ENCODE peak calls at places on chromosomes 5 and 9, in seven cellular contexts. P, S, G, C, U, I and Y are unnamed samples.

GRCh38 chr9:89022902-89023301 is 31.6 kb downstream of the S1PR3 start:
- DNase-seq in U (peak), I (no peak), S (no peak), P (peak), G (no peak), C (no peak), Y (no peak)

GRCh38 chr9:138069731-138070456 is 192.3 kb downstream of the CACNA1B start:
- DNase-seq in C (no peak), P (no peak), G (peak), I (no peak), U (peak), S (no peak), Y (no peak)

GRCh38 chr9:111599092-111599947 is at the start of gene PTGR1:
- DNase-seq in I (peak), P (peak), S (peak), G (peak), C (peak), U (peak), Y (peak)

GRCh38 chr5:124867064-124867707 is 120.7 kb upstream of the ZNF608 start:
- DNase-seq in C (no peak), U (no peak), S (no peak), I (no peak), P (peak), G (no peak), Y (no peak)

GRCh38 chr9:130825051-130825651 is 9.9 kb upstream of the ABL1 start:
- DNase-seq in G (no peak), I (peak), C (peak), P (peak), S (no peak), U (peak), Y (no peak)

GRCh38 chr9:72888943-72889342 is 63.9 kb downstream of the ALDH1A1 start:
- DNase-seq in I (no peak), G (no peak), P (no peak), C (no peak), U (no peak), S (no peak), Y (no peak)

GRCh38 chr9:121156263-121156731 is 45.4 kb downstream of the RAB14 start:
- DNase-seq in U (no peak), G (no peak), S (no peak), I (no peak), P (peak), C (peak), Y (peak)

GRCh38 chr9:89435315-89435823 is 62.5 kb downstream of the SEMA4D start:
- DNase-seq in S (peak), G (no peak), P (no peak), I (no peak), C (peak), U (no peak), Y (no peak)

GRCh38 chr5:10610058-10610457 is 46.2 kb downstream of the ANKRD33B start:
- DNase-seq in U (no peak), C (no peak), I (no peak), S (no peak), P (no peak), G (no peak), Y (no peak)

GRCh38 chr9:463455-464125 is 248.9 kb downstream of the DOCK8 start:
- DNase-seq in S (no peak), C (no peak), I (no peak), G (no peak), U (no peak), P (no peak), Y (no peak)

GRCh38 chr9:134139081-134139480 is 3.2 kb downstream of the WDR5 start:
- DNase-seq in P (peak), G (no peak), U (no peak), S (no peak), I (no peak), C (no peak), Y (no peak)

GRCh38 chr5:52915176-52915875 is 73.8 kb upstream of the ITGA2 start:
- DNase-seq in U (peak), S (peak), I (peak), G (no peak), P (peak), C (peak), Y (peak)

GRCh38 chr9:33227013-33227398 is 13.0 kb upstream of the SPINK4 start:
- DNase-seq in C (no peak), I (peak), P (no peak), S (no peak), G (no peak), U (no peak), Y (peak)

GRCh38 chr9:120442280-120442597 is 137.7 kb downstream of the CDK5RAP2 start:
- DNase-seq in C (no peak), I (no peak), U (no peak), G (no peak), S (no peak), P (no peak), Y (no peak)

GRCh38 chr5:179827684-179828083 is 7.0 kb downstream of the SQSTM1 start:
- DNase-seq in C (peak), I (no peak), U (no peak), P (peak), S (no peak), G (no peak), Y (no peak)

GRCh38 chr5:132821791-132822190 is 8.7 kb downstream of the SHROOM1 start:
- DNase-seq in S (no peak), P (peak), C (no peak), I (no peak), U (no peak), G (no peak), Y (no peak)

GRCh38 chr9:114330636-114331035 is 967 bp downstream of the ORM2 start:
- DNase-seq in G (no peak), U (no peak), C (no peak), I (no peak), P (no peak), S (no peak), Y (no peak)

GRCh38 chr5:163252951-163253350 is 184.4 kb upstream of the CCNG1 start:
- DNase-seq in I (no peak), P (no peak), S (no peak), C (no peak), U (no peak), G (no peak), Y (no peak)

GRCh38 chr5:170597876-170598275 is 94.1 kb downstream of the KCNIP1 start:
- DNase-seq in I (peak), P (no peak), C (no peak), S (no peak), U (no peak), G (no peak), Y (no peak)

GRCh38 chr5:19977069-19977468 is 10.9 kb downstream of the CDH18 start:
- DNase-seq in I (no peak), G (no peak), C (no peak), S (no peak), P (no peak), U (no peak), Y (no peak)

GRCh38 chr5:134506054-134507039 is 19.1 kb upstream of the JADE2 start:
- DNase-seq in C (peak), P (no peak), S (peak), G (no peak), U (no peak), I (peak), Y (no peak)

GRCh38 chr5:179698935-179699639 is at the start of gene CANX:
- DNase-seq in C (peak), U (no peak), S (no peak), P (no peak), G (no peak), I (no peak), Y (no peak)

GRCh38 chr5:118249386-118249785 is 739.0 kb downstream of the DTWD2 start:
- DNase-seq in S (no peak), P (no peak), G (no peak), I (no peak), C (no peak), U (no peak), Y (no peak)

GRCh38 chr9:3956081-3956701 is 343.7 kb downstream of the GLIS3 start:
- DNase-seq in C (no peak), U (no peak), I (no peak), G (no peak), S (no peak), P (peak), Y (no peak)

GRCh38 chr5:139210585-139210984 is 12.4 kb upstream of the SIL1 start:
- DNase-seq in C (no peak), S (no peak), I (no peak), P (no peak), G (no peak), U (no peak), Y (no peak)

GRCh38 chr9:128150594-128151342 is 1.5 kb downstream of the LCN2 start:
- DNase-seq in C (no peak), S (peak), G (no peak), I (no peak), U (no peak), P (no peak), Y (no peak)

GRCh38 chr9:76271755-76272154 is 122.5 kb downstream of the RFK start:
- DNase-seq in G (no peak), C (no peak), P (peak), U (no peak), S (no peak), I (no peak), Y (no peak)

GRCh38 chr5:54443264-54443663 is 12.2 kb upstream of the HSPB3 start:
- DNase-seq in S (peak), U (no peak), I (peak), C (peak), G (no peak), P (peak), Y (peak)

GRCh38 chr5:169458269-169458668 is 125.3 kb upstream of the SPDL1 start:
- DNase-seq in I (no peak), P (no peak), C (no peak), U (no peak), S (no peak), G (no peak), Y (no peak)

GRCh38 chr5:159257629-159258283 is 5.3 kb upstream of the UBLCP1 start:
- DNase-seq in S (no peak), G (no peak), I (no peak), C (no peak), P (no peak), U (no peak), Y (no peak)
- TF ChIP-seq CTCF in S (no peak), G (no peak), I (no peak), C (peak), P (no peak), U (no peak), Y (no peak)

DNA sequence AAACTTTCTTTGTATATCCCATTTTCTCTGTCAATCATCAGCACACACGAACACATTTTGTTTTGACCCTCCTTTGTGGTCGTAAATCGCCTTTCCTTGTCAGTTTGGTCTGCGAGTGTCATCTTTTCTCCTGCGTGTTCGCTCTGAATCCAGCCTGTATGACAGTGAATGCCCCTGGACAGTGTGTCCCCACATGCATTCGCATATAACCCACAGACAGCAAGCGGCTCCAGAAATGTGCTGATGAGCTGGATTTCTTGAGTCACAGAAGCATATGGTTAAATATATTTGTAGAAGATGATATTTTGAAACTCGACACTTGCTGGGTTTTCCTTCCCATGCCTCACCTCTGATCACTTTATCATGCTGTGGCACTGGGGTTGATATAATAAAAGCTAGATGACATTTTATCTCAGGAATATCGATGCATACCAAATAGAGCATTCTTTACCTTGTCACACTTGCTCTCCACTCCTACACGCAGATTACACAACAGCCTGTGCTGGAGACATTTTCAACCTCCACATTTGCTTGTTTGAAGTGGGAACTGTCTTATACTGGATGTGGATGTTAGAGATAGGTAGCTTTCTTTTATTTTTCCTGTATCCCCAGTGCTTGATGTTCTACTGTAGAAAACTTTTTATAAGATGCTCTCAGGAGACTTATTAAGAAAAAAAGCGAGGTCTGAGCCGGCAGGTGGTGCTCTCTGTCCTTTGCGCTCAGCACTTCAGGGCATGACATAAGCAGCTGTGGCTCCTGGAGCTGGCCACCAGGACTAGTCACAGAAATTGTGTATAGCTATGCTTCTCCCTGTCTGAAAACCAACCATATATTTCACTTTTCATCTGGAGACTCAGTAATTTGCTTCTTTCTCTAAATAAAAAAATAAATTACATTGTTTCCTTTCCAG is 215.1 kb downstream of the SH3GL2 start:
- DNase-seq in P (no peak), C (no peak), U (no peak), S (peak), G (no peak), I (no peak), Y (no peak)
- TF ChIP-seq CTCF in P (no peak), C (no peak), U (no peak), S (peak), G (no peak), I (no peak), Y (no peak)

GRCh38 chr5:69030663-69031062 is 63.2 kb upstream of the SLC30A5 start:
- DNase-seq in P (peak), S (no peak), I (no peak), U (no peak), G (no peak), C (no peak), Y (no peak)

GRCh38 chr5:69029292-69029691 is 64.5 kb upstream of the SLC30A5 start:
- DNase-seq in I (no peak), U (no peak), C (no peak), P (no peak), S (no peak), G (no peak), Y (peak)

GRCh38 chr5:69033690-69034089 is 60.1 kb upstream of the SLC30A5 start:
- DNase-seq in I (no peak), P (no peak), U (no peak), C (no peak), G (no peak), S (no peak), Y (no peak)

GRCh38 chr5:69035665-69036064 is 58.1 kb upstream of the SLC30A5 start:
- DNase-seq in U (no peak), G (no peak), S (no peak), P (peak), I (no peak), C (peak), Y (no peak)

GRCh38 chr5:69032009-69032408 is 61.8 kb upstream of the SLC30A5 start:
- DNase-seq in I (no peak), U (no peak), P (no peak), G (no peak), C (no peak), S (no peak), Y (no peak)
- TF ChIP-seq CTCF in I (no peak), U (no peak), P (no peak), G (no peak), C (no peak), S (no peak), Y (no peak)

GRCh38 chr9:119280740-119281485 is 88.3 kb downstream of the BRINP1 start:
- DNase-seq in G (no peak), I (no peak), S (no peak), U (no peak), C (no peak), P (no peak), Y (no peak)

GRCh38 chr9:119284587-119285337 is 84.5 kb downstream of the BRINP1 start:
- DNase-seq in S (no peak), C (no peak), I (no peak), U (no peak), P (no peak), G (no peak), Y (no peak)

GRCh38 chr9:119283118-119283794 is 86.0 kb downstream of the BRINP1 start:
- DNase-seq in P (no peak), G (no peak), U (no peak), I (no peak), S (no peak), C (peak), Y (no peak)

GRCh38 chr9:119282476-119283117 is 86.6 kb downstream of the BRINP1 start:
- DNase-seq in C (no peak), P (no peak), I (no peak), U (no peak), S (no peak), G (no peak), Y (no peak)

DNA sequence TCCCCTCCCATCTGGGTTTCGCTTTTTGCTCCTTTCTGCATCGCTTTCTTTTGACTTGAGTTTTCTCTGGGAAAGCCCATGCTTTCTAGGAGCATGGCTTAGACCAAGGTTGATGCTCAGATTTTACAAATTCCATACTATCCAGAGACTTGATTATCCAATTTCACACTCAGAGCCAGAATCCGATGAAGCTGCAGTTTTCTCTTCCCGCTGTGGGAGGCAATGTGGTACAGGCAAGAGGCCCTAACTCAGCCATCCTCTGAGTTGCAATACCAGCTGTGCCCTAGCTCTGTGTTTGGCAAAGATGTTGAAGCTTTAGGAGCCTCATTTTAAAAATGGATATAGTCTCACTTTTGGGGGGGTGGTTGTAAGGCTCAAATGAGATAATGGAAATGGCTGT is 85.1 kb downstream of the BRINP1 start:
- DNase-seq in C (no peak), P (no peak), U (no peak), S (no peak), I (no peak), G (no peak), Y (no peak)
- TF ChIP-seq CTCF in C (no peak), P (no peak), U (no peak), S (no peak), I (no peak), G (no peak), Y (no peak)

DNA sequence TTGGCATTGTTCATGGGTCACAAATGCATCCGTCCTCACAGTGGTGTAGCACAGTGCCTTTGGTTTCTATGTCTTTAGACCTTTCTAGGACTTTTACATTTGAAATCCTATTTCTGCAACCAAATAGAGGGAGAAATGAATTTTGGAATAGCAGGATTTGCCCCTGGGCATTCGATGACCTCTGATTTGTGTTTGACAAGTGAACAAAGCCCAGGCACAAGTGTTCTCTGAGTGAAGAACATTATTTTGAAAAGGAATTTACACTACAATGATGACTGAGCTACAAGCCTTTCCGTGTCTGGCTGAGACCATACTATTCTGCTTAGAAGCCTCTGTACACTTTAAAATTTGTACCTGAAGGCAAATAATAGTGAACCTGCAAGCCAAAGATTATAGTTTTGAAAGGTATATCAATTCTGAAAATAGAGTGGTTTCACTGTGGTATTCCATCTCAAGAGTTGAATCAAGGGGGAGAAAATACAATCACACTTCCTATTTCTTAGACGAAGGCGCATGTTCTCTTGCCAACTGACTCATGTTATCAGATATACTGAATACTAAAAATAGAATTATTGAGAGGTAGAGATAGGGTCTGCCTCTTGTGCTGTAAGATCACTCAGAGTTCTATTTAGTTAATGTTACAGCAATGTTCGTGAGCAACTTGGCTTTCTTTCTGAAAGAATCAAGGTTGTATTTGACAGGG is 297.6 kb downstream of the KDM4C start:
- DNase-seq in G (no peak), S (no peak), C (no peak), P (no peak), I (no peak), U (no peak), Y (peak)
- TF ChIP-seq CTCF in G (no peak), S (no peak), C (no peak), P (no peak), I (no peak), U (no peak), Y (no peak)

GRCh38 chr5:172901788-172902496 is 57.3 kb upstream of the RPL26L1 start:
- DNase-seq in S (peak), G (no peak), P (peak), I (no peak), C (peak), U (peak), Y (no peak)

GRCh38 chr5:172904312-172904642 is 54.9 kb upstream of the RPL26L1 start:
- DNase-seq in I (no peak), U (no peak), C (no peak), G (no peak), P (no peak), S (no peak), Y (no peak)

GRCh38 chr5:172901012-172901780 is 58.0 kb upstream of the RPL26L1 start:
- DNase-seq in C (no peak), I (peak), P (peak), U (peak), G (no peak), S (peak), Y (no peak)

GRCh38 chr5:172903790-172904189 is 55.4 kb upstream of the RPL26L1 start:
- DNase-seq in I (no peak), S (peak), C (peak), P (peak), U (peak), G (no peak), Y (no peak)

GRCh38 chr5:172902497-172903472 is 56.4 kb upstream of the RPL26L1 start:
- DNase-seq in S (peak), P (peak), C (peak), I (peak), U (peak), G (no peak), Y (no peak)
- TF ChIP-seq CTCF in S (no peak), P (peak), C (no peak), I (peak), U (peak), G (no peak), Y (no peak)

DNA sequence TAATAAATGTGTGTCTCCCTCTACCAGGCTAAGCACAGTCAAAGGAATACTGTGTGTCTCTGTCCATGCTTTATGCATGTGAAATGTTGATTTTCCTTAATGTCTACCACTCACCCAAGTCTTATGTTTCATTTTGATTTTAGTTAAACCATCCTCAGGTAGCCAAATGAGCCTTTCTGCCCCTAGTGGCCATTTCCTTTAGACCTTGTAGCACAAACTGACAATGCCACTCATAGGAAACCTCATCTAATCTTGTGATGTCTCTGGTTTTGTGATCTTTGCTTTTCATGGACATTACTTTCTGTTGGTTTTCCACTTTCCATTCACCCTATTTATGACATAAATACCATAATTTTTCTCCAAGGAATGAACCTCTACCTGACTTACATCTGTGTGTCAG is 820.8 kb downstream of the MAT2B start:
- DNase-seq in U (no peak), C (no peak), G (no peak), I (no peak), S (peak), P (no peak), Y (no peak)
- TF ChIP-seq CTCF in U (no peak), C (no peak), G (no peak), I (no peak), S (peak), P (no peak), Y (no peak)